ENCODE peak calls at places on chromosomes 6 and 20, in four cellular contexts. One of them, this sample, is unnamed.

GRCh38 chr20:20010639-20011500 is 6.3 kb upstream of the NAA20 start:
- DNase-seq in GM06990: no peak
- DNase-seq in globus pallidus: peak
- DNase-seq in NCI-H1092 treated with DMSO at 0.1 percent for 48 hours: peak
- DNase-seq in this sample: no peak

GRCh38 chr6:1770435-1770843 is 160.7 kb downstream of the FOXC1 start:
- DNase-seq in GM06990: peak
- DNase-seq in globus pallidus: no peak
- DNase-seq in NCI-H1092 treated with DMSO at 0.1 percent for 48 hours: no peak
- DNase-seq in this sample: no peak

GRCh38 chr20:62816879-62817873 is at the start of gene COL9A3:
- DNase-seq in GM06990: no peak
- DNase-seq in globus pallidus: peak
- DNase-seq in NCI-H1092 treated with DMSO at 0.1 percent for 48 hours: no peak
- DNase-seq in this sample: no peak

GRCh38 chr6:147567141-147567805 is 58.8 kb downstream of the SAMD5 start:
- DNase-seq in GM06990: no peak
- DNase-seq in globus pallidus: no peak
- DNase-seq in NCI-H1092 treated with DMSO at 0.1 percent for 48 hours: no peak
- DNase-seq in this sample: no peak

GRCh38 chr6:112307707-112308106 is 39.4 kb upstream of the RFPL4B start:
- DNase-seq in GM06990: peak
- DNase-seq in globus pallidus: no peak
- DNase-seq in NCI-H1092 treated with DMSO at 0.1 percent for 48 hours: no peak
- DNase-seq in this sample: no peak

GRCh38 chr6:3592371-3592941 is 135.6 kb upstream of the SLC22A23 start:
- DNase-seq in GM06990: no peak
- DNase-seq in globus pallidus: no peak
- DNase-seq in NCI-H1092 treated with DMSO at 0.1 percent for 48 hours: no peak
- DNase-seq in this sample: no peak

GRCh38 chr6:4675086-4675485 is 101.1 kb upstream of the CDYL start:
- DNase-seq in GM06990: no peak
- DNase-seq in globus pallidus: no peak
- DNase-seq in NCI-H1092 treated with DMSO at 0.1 percent for 48 hours: no peak
- DNase-seq in this sample: no peak

GRCh38 chr20:37986873-37987601 is 46.2 kb downstream of the TTI1 start:
- DNase-seq in GM06990: no peak
- DNase-seq in globus pallidus: no peak
- DNase-seq in NCI-H1092 treated with DMSO at 0.1 percent for 48 hours: no peak
- DNase-seq in this sample: no peak

GRCh38 chr20:56348306-56348695 is 10.5 kb upstream of the FAM210B start:
- DNase-seq in GM06990: no peak
- DNase-seq in globus pallidus: no peak
- DNase-seq in NCI-H1092 treated with DMSO at 0.1 percent for 48 hours: no peak
- DNase-seq in this sample: no peak

This sample was measured in T follicular helper cell.